ENCODE peak calls at places on chromosomes 4 and X, in six cellular contexts. Y is Caco-2, V is nephron progenitor cell, X is hepatocyte, N is lower lobe of right lung, B is kidney epithelial cell. O is an unnamed sample.

GRCh38 chrX:44312421-44312820 is 31.1 kb downstream of the EFHC2 start:
- DNase-seq in B (no peak), X (no peak), V (no peak), N (no peak), Y (no peak), O (no peak)

GRCh38 chr4:140252742-140253555 is 99.0 kb upstream of the MAML3 start:
- DNase-seq in X (peak; percentile 90), N (peak; percentile 82), V (peak; percentile 90), B (no peak), Y (peak; percentile 82), O (no peak)

GRCh38 chrX:30196322-30196721 is 19.0 kb upstream of the MAGEB2 start:
- DNase-seq in B (no peak), Y (no peak), V (no peak), X (peak; percentile 37), N (no peak), O (no peak)

GRCh38 chrX:103727115-103727514 is 16.4 kb downstream of the TMEM31 start:
- DNase-seq in V (no peak), B (no peak), Y (no peak), X (no peak), N (no peak), O (no peak)

GRCh38 chrX:101348452-101349222 is at the start of gene TIMM8A:
- DNase-seq in B (no peak), V (peak; percentile 71), N (peak; percentile 87), X (peak; percentile 85), Y (peak; percentile 68), O (peak; percentile 24)

GRCh38 chr4:29326004-29326403 is 1394.2 kb upstream of the PCDH7 start:
- DNase-seq in B (no peak), V (no peak), Y (no peak), N (no peak), X (no peak), O (no peak)

GRCh38 chrX:131633285-131633917 is 89.5 kb downstream of the OR13H1 start:
- DNase-seq in V (peak; percentile 76), B (peak; percentile 2), N (no peak), X (peak; percentile 76), Y (peak; percentile 44), O (peak; percentile 12)

GRCh38 chr4:86595426-86595805 is 1.3 kb downstream of the PTPN13 start:
- DNase-seq in X (peak; percentile 30), B (no peak), N (no peak), Y (no peak), V (peak; percentile 15), O (no peak)

GRCh38 chrX:68895339-68896250 is 66.8 kb downstream of the EFNB1 start:
- DNase-seq in B (peak; percentile 53), X (peak; percentile 73), Y (no peak), V (no peak), N (peak; percentile 51), O (no peak)

GRCh38 chr4:97153042-97153441 is 990.2 kb downstream of the STPG2 start:
- DNase-seq in N (no peak), Y (no peak), V (peak; percentile 2), X (peak; percentile 50), B (peak; percentile 5), O (no peak)

GRCh38 chrX:154918060-154918483 is 31.9 kb downstream of the F8A1 start:
- DNase-seq in X (peak; percentile 65), V (peak; percentile 28), B (peak; percentile 2), Y (peak; percentile 50), N (no peak), O (peak; percentile 75)
- TF ChIP-seq CTCF in X (peak; percentile 68), V (peak; percentile 57), B (peak; percentile 54), Y (peak; percentile 63), N (peak; percentile 48), O (peak; percentile 60)

GRCh38 chr4:17934286-17934685 is 87.3 kb downstream of the LCORL start:
- DNase-seq in V (no peak), Y (no peak), B (no peak), N (no peak), X (no peak), O (no peak)
- TF ChIP-seq CTCF in V (no peak), Y (no peak), B (peak; percentile 4), N (no peak), X (peak; percentile 13), O (no peak)

GRCh38 chrX:23403849-23404248 is 69.2 kb downstream of the PTCHD1 start:
- DNase-seq in B (no peak), V (no peak), X (no peak), Y (no peak), N (no peak), O (no peak)
- TF ChIP-seq CTCF in B (peak; percentile 22), V (peak; percentile 17), X (peak; percentile 21), Y (peak; percentile 28), N (no peak), O (peak; percentile 18)

GRCh38 chrX:27555514-27555913 is 34.6 kb upstream of the DCAF8L2 start:
- DNase-seq in N (no peak), Y (peak; percentile 41), X (peak; percentile 37), B (no peak), V (peak; percentile 7), O (no peak)
- TF ChIP-seq CTCF in N (peak; percentile 20), Y (peak; percentile 56), X (peak; percentile 51), B (peak; percentile 41), V (peak; percentile 51), O (no peak)

O was measured in HFF-Myc.